ENCODE peak calls at places on chromosome 20, in seven cellular contexts. M is testis, E is H9, T is pancreas, F is NT2/D1, J is psoas muscle, Q is upper lobe of right lung. S is an unnamed sample. For H3K4me1, the result is how much of the 10 kb centered on the place peaks cover.

GRCh38 chr20:5056801-5057599 is 55.7 kb upstream of the SLC23A2 start:
- DNase-seq in M (peak), E (peak), T (peak), F (no peak), J (no peak), Q (peak), S (peak)

GRCh38 chr20:21713901-21714296 is 8.4 kb downstream of the PAX1 start:
- DNase-seq in M (no peak), E (peak), T (no peak), F (no peak), J (no peak), Q (no peak), S (no peak)

GRCh38 chr20:55790178-55790577 is 215.1 kb downstream of the CBLN4 start:
- DNase-seq in M (no peak), E (no peak), T (no peak), F (no peak), J (no peak), Q (no peak), S (no peak)

GRCh38 chr20:4082406-4083102 is 67.2 kb upstream of the RNF24 start:
- DNase-seq in M (peak), E (peak), T (peak), F (peak), J (no peak), Q (no peak), S (peak)

GRCh38 chr20:44909872-44910689 is at the start of gene PABPC1L:
- DNase-seq in M (peak), E (peak), T (peak), F (peak), J (peak), Q (peak), S (no peak)

GRCh38 chr20:6765469-6766058 is 1.9 kb upstream of the BMP2 start:
- DNase-seq in M (peak), E (no peak), T (no peak), F (no peak), J (no peak), Q (no peak), S (no peak)

GRCh38 chr20:15100506-15101160 is 763.2 kb upstream of the FLRT3 start:
- DNase-seq in M (no peak), E (no peak), T (no peak), F (no peak), J (no peak), Q (no peak), S (no peak)

GRCh38 chr20:45937765-45938164 is 3.3 kb downstream of the PCIF1 start:
- DNase-seq in M (no peak), E (no peak), T (no peak), F (no peak), J (no peak), Q (no peak), S (no peak)

GRCh38 chr20:23253524-23253923 is 97.1 kb upstream of the NXT1 start:
- DNase-seq in M (no peak), E (no peak), T (no peak), F (no peak), J (no peak), Q (no peak), S (no peak)

GRCh38 chr20:42441196-42441861 is 748.4 kb downstream of the PTPRT start:
- DNase-seq in M (no peak), E (no peak), T (no peak), F (no peak), J (no peak), Q (no peak), S (no peak)

GRCh38 chr20:29878281-29878741 is 1379.2 kb upstream of the DEFB115 start:
- DNase-seq in M (peak), E (no peak), T (no peak), F (no peak), J (no peak), Q (peak), S (no peak)

GRCh38 chr20:34540596-34541263 is 17.8 kb upstream of the MAP1LC3A start:
- DNase-seq in M (no peak), E (no peak), T (no peak), F (no peak), J (no peak), Q (no peak), S (no peak)

GRCh38 chr20:12978613-12979495 is 29.9 kb upstream of the SPTLC3 start:
- DNase-seq in M (no peak), E (no peak), T (no peak), F (no peak), J (no peak), Q (no peak), S (no peak)

GRCh38 chr20:16498526-16499140 is 74.6 kb downstream of the KIF16B start:
- DNase-seq in M (no peak), E (no peak), T (no peak), F (no peak), J (no peak), Q (no peak), S (no peak)

GRCh38 chr20:42483694-42484303 is 705.9 kb downstream of the PTPRT start:
- DNase-seq in M (peak), E (peak), T (peak), F (peak), J (no peak), Q (no peak), S (no peak)

GRCh38 chr20:63070771-63071540 is 64.2 kb upstream of the BHLHE23 start:
- DNase-seq in M (no peak), E (no peak), T (no peak), F (no peak), J (no peak), Q (peak), S (no peak)

GRCh38 chr20:35018578-35019371 is 63.1 kb downstream of the MYH7B start:
- DNase-seq in M (no peak), E (no peak), T (no peak), F (no peak), J (no peak), Q (no peak), S (no peak)

GRCh38 chr20:31652917-31653385 is 15.2 kb downstream of the COX4I2 start:
- DNase-seq in M (no peak), E (no peak), T (no peak), F (no peak), J (no peak), Q (no peak), S (no peak)

GRCh38 chr20:62990306-62990825 is 16.4 kb downstream of the BHLHE23 start:
- DNase-seq in M (no peak), E (no peak), T (no peak), F (no peak), J (no peak), Q (no peak), S (no peak)

GRCh38 chr20:8812818-8813217 is 256.1 kb upstream of the PLCB4 start:
- DNase-seq in M (no peak), E (peak), T (no peak), F (peak), J (no peak), Q (no peak), S (no peak)

GRCh38 chr20:36330091-36330490 is 24.0 kb downstream of the DLGAP4 start:
- DNase-seq in M (no peak), E (no peak), T (no peak), F (no peak), J (no peak), Q (no peak), S (no peak)

GRCh38 chr20:3092611-3093379 is 8.3 kb upstream of the AVP start:
- DNase-seq in M (no peak), E (peak), T (no peak), F (no peak), J (peak), Q (no peak), S (no peak)

GRCh38 chr20:19968488-19969073 is 48.6 kb upstream of the NAA20 start:
- DNase-seq in M (no peak), E (no peak), T (no peak), F (no peak), J (no peak), Q (no peak), S (no peak)

GRCh38 chr20:56245761-56246160 is 2.8 kb upstream of the MC3R start:
- DNase-seq in M (no peak), E (no peak), T (no peak), F (no peak), J (no peak), Q (no peak), S (no peak)

GRCh38 chr20:6632187-6632586 is 135.3 kb upstream of the BMP2 start:
- DNase-seq in M (peak), E (no peak), T (no peak), F (no peak), J (peak), Q (no peak), S (no peak)

DNA sequence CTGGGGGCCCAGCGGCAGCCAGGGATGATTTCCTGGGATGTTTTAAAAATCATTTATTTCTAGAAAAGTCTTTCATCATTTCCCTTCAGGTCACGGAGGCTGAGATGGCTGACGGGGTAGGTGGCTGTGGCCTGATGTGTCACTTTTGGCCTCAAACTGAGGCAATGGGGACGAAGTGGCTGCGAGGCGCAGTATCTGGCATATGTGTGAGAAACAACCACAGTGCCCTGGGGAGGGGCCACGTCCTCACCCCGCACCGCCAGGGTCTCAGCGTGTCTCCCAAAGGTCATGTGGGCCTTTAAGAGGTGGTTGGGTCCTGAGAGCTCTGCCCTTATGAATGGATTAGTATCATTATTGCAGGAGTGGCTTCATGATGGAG is 120.0 kb downstream of the CEBPB start:
- DNase-seq in M (no peak), E (no peak), T (no peak), F (no peak), J (no peak), Q (peak), S (no peak)
- H3K4me1 ChIP-seq in M (under half), E (under half), T (under half), F (under half), J (under half), Q (half or more), S (under half)

GRCh38 chr20:50561379-50562078 is 51.3 kb downstream of the PTPN1 start:
- DNase-seq in M (no peak), E (no peak), T (no peak), F (peak), J (no peak), Q (no peak), S (no peak)
- H3K4me1 ChIP-seq in M (under half), E (under half), T (under half), F (under half), J (under half), Q (under half), S (half or more)

GRCh38 chr20:38226553-38226952 is 34.0 kb downstream of the KIAA1755 start:
- DNase-seq in M (no peak), E (no peak), T (no peak), F (no peak), J (no peak), Q (peak), S (no peak)
- H3K4me1 ChIP-seq in M (under half), E (under half), T (under half), F (under half), J (under half), Q (under half), S (under half)

GRCh38 chr20:41044409-41045062 is 15.9 kb downstream of the TOP1 start:
- DNase-seq in M (no peak), E (no peak), T (no peak), F (no peak), J (no peak), Q (no peak), S (no peak)
- H3K4me1 ChIP-seq in M (under half), E (under half), T (under half), F (under half), J (half or more), Q (under half), S (half or more)

GRCh38 chr20:61515922-61516321 is 263.9 kb downstream of the CDH4 start:
- DNase-seq in M (no peak), E (no peak), T (no peak), F (no peak), J (no peak), Q (no peak), S (no peak)
- H3K4me1 ChIP-seq in M (under half), E (under half), T (under half), F (under half), J (under half), Q (under half), S (under half)

DNA sequence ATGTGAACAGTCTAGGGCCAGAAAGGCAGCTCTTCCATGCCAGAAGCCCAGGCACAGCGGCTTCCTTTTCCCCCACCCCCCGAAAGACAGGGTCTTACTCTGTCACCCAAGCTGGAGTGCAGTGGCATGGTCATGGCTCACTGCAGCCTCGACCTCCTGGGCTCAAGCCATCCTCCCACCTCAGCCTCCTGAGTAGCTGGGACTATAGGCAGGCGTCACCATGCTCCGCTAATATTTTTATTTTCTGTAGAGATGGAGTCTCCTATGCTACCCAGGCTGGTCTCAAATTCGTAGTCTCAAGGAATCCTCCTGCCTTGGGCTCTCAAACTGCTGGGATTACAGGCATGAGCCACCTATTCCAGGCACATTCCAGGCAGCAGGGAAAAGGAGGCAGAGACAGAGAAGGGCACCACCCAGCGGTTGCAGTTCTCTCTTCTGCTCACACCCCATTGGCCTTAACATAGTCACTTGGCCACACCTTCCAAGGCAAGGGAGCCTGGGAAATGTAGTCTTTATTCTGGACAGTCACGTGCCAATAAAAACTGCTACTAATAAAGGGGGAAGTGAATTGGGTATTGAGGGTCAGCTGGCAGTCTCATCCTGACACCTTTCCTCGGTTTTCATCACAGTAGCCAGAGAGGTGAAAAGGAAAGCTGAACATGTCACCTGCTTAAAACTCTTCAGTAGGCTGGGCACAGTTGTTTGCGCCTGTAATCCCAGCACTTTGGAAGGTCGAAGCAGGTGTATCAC is 205.9 kb downstream of the ZMYND8 start:
- DNase-seq in M (peak), E (peak), T (peak), F (peak), J (peak), Q (peak), S (peak)
- H3K4me1 ChIP-seq in M (under half), E (under half), T (under half), F (under half), J (under half), Q (under half), S (under half)

GRCh38 chr20:59016795-59017492 is 2.3 kb upstream of the TUBB1 start:
- DNase-seq in M (peak), E (no peak), T (no peak), F (no peak), J (no peak), Q (no peak), S (no peak)

GRCh38 chr20:59013959-59014608 is 5.1 kb upstream of the TUBB1 start:
- DNase-seq in M (peak), E (no peak), T (no peak), F (no peak), J (no peak), Q (no peak), S (no peak)

GRCh38 chr20:59014680-59015389 is 4.4 kb upstream of the TUBB1 start:
- DNase-seq in M (peak), E (no peak), T (no peak), F (no peak), J (no peak), Q (no peak), S (no peak)

GRCh38 chr20:59015812-59016711 is 3.2 kb upstream of the TUBB1 start:
- DNase-seq in M (peak), E (no peak), T (no peak), F (no peak), J (no peak), Q (no peak), S (no peak)

GRCh38 chr20:59015411-59015810 is 3.8 kb upstream of the TUBB1 start:
- DNase-seq in M (no peak), E (no peak), T (no peak), F (no peak), J (no peak), Q (no peak), S (no peak)
- H3K4me1 ChIP-seq in M (under half), E (under half), T (under half), F (under half), J (under half), Q (under half), S (under half)

DNA sequence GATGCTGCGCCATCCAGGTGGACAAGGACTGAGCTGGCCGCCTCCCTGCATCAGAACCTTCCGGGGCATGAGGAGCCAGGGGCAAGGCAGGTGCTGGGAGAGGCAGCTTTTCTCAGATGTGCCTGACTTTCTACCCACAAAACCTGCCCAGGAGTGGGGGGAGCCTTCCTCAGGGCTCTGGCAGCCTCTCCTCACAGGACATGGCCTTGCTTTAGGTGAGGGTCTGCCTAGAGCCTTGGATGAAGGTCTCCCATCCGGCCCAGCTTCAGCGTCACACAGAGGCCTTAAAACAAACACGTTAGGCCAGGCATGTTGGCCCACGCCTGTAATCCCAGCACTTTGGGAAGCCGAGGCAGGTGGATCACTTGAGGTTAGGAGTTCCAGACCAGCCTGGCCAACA is 7.4 kb downstream of the BCAS4 start:
- DNase-seq in M (no peak), E (no peak), T (no peak), F (no peak), J (no peak), Q (no peak), S (no peak)
- H3K4me1 ChIP-seq in M (under half), E (under half), T (under half), F (under half), J (under half), Q (under half), S (under half)

S was measured in gastrocnemius medialis.